ENCODE peak calls at places on chromosomes 2 and 18, in five cellular contexts. One of them, this sample, is unnamed.

GRCh38 chr18:71485578-71485977 is 1058.6 kb downstream of the CBLN2 start:
- DNase-seq in right atrium auricular region: no peak
- DNase-seq in fibroblast of the aortic adventitia: peak; percentile 82
- DNase-seq in nephron progenitor cell: no peak
- DNase-seq in AG04450: no peak
- DNase-seq in this sample: no peak

GRCh38 chr2:28970464-28971160 is 10.5 kb upstream of the TOGARAM2 start:
- DNase-seq in fibroblast of the aortic adventitia: no peak
- DNase-seq in nephron progenitor cell: no peak
- DNase-seq in right atrium auricular region: no peak
- DNase-seq in AG04450: no peak
- DNase-seq in this sample: no peak

GRCh38 chr18:77052656-77053309 is 79.8 kb downstream of the MBP start:
- DNase-seq in nephron progenitor cell: no peak
- DNase-seq in AG04450: no peak
- DNase-seq in fibroblast of the aortic adventitia: no peak
- DNase-seq in right atrium auricular region: no peak
- DNase-seq in this sample: no peak

GRCh38 chr2:33134086-33134763 is 187.5 kb downstream of the LTBP1 start:
- DNase-seq in nephron progenitor cell: no peak
- DNase-seq in right atrium auricular region: peak; percentile 89
- DNase-seq in fibroblast of the aortic adventitia: peak; percentile 99
- DNase-seq in AG04450: peak; percentile 98
- DNase-seq in this sample: peak; percentile 28

GRCh38 chr2:33304032-33304864 is 172.2 kb upstream of the RASGRP3 start:
- DNase-seq in nephron progenitor cell: no peak
- DNase-seq in fibroblast of the aortic adventitia: no peak
- DNase-seq in right atrium auricular region: no peak
- DNase-seq in AG04450: no peak
- DNase-seq in this sample: no peak

GRCh38 chr2:40450066-40450841 is 1.6 kb downstream of the SLC8A1 start:
- DNase-seq in fibroblast of the aortic adventitia: peak; percentile 56
- DNase-seq in nephron progenitor cell: no peak
- DNase-seq in right atrium auricular region: no peak
- DNase-seq in AG04450: no peak
- DNase-seq in this sample: no peak

GRCh38 chr18:23631746-23632145 is 31.0 kb downstream of the ANKRD29 start:
- DNase-seq in fibroblast of the aortic adventitia: no peak
- DNase-seq in right atrium auricular region: no peak
- DNase-seq in AG04450: no peak
- DNase-seq in nephron progenitor cell: no peak
- DNase-seq in this sample: no peak

GRCh38 chr2:96087130-96087529 is 29.2 kb downstream of the ADRA2B start:
- DNase-seq in right atrium auricular region: no peak
- DNase-seq in fibroblast of the aortic adventitia: no peak
- DNase-seq in AG04450: no peak
- DNase-seq in nephron progenitor cell: no peak
- DNase-seq in this sample: no peak

GRCh38 chr18:23259701-23260661 is 124.7 kb downstream of the CABLES1 start:
- DNase-seq in AG04450: peak; percentile 37
- DNase-seq in fibroblast of the aortic adventitia: peak; percentile 87
- DNase-seq in nephron progenitor cell: peak; percentile 85
- DNase-seq in right atrium auricular region: peak; percentile 84
- DNase-seq in this sample: no peak

GRCh38 chr2:186995092-186995491 is 146.1 kb upstream of the ZSWIM2 start:
- DNase-seq in fibroblast of the aortic adventitia: peak; percentile 68
- DNase-seq in AG04450: no peak
- DNase-seq in right atrium auricular region: no peak
- DNase-seq in nephron progenitor cell: no peak
- DNase-seq in this sample: no peak

GRCh38 chr2:172430671-172431070 is 3.3 kb downstream of the ITGA6 start:
- DNase-seq in right atrium auricular region: no peak
- DNase-seq in AG04450: no peak
- DNase-seq in fibroblast of the aortic adventitia: no peak
- DNase-seq in nephron progenitor cell: no peak
- DNase-seq in this sample: no peak

GRCh38 chr2:109403841-109404201 is 209.9 kb downstream of the SEPTIN10 start:
- DNase-seq in AG04450: no peak
- DNase-seq in right atrium auricular region: no peak
- DNase-seq in fibroblast of the aortic adventitia: no peak
- DNase-seq in nephron progenitor cell: no peak
- DNase-seq in this sample: no peak

GRCh38 chr2:128291161-128291843 is 27.4 kb downstream of the HS6ST1 start:
- DNase-seq in fibroblast of the aortic adventitia: no peak
- DNase-seq in right atrium auricular region: no peak
- DNase-seq in nephron progenitor cell: no peak
- DNase-seq in AG04450: no peak
- DNase-seq in this sample: no peak

GRCh38 chr2:109384308-109385271 is 229.2 kb downstream of the SEPTIN10 start:
- DNase-seq in nephron progenitor cell: no peak
- DNase-seq in right atrium auricular region: no peak
- DNase-seq in AG04450: no peak
- DNase-seq in fibroblast of the aortic adventitia: no peak
- DNase-seq in this sample: no peak

GRCh38 chr2:193695367-193695766 is 1500.6 kb upstream of the TMEFF2 start:
- DNase-seq in right atrium auricular region: no peak
- DNase-seq in AG04450: no peak
- DNase-seq in fibroblast of the aortic adventitia: peak; percentile 75
- DNase-seq in nephron progenitor cell: no peak
- DNase-seq in this sample: no peak

GRCh38 chr2:215973954-215974699 is 39.2 kb downstream of the MREG start:
- DNase-seq in right atrium auricular region: no peak
- DNase-seq in AG04450: no peak
- DNase-seq in fibroblast of the aortic adventitia: no peak
- DNase-seq in nephron progenitor cell: no peak
- DNase-seq in this sample: no peak

GRCh38 chr2:113160962-113161361 is 12.8 kb upstream of the PSD4 start:
- DNase-seq in nephron progenitor cell: no peak
- DNase-seq in fibroblast of the aortic adventitia: no peak
- DNase-seq in AG04450: no peak
- DNase-seq in right atrium auricular region: peak; percentile 36
- DNase-seq in this sample: no peak

GRCh38 chr2:14978836-14979235 is 346.3 kb downstream of the LRATD1 start:
- DNase-seq in AG04450: no peak
- DNase-seq in fibroblast of the aortic adventitia: no peak
- DNase-seq in nephron progenitor cell: no peak
- DNase-seq in right atrium auricular region: no peak
- DNase-seq in this sample: no peak

GRCh38 chr2:235263205-235264120 is 230.4 kb upstream of the AGAP1 start:
- DNase-seq in nephron progenitor cell: peak; percentile 14
- DNase-seq in fibroblast of the aortic adventitia: peak; percentile 63
- DNase-seq in AG04450: peak; percentile 70
- DNase-seq in right atrium auricular region: peak; percentile 94
- DNase-seq in this sample: peak; percentile 75

GRCh38 chr2:3670941-3671340 is 12.9 kb downstream of the ALLC start:
- DNase-seq in nephron progenitor cell: no peak
- DNase-seq in fibroblast of the aortic adventitia: no peak
- DNase-seq in AG04450: no peak
- DNase-seq in right atrium auricular region: peak; percentile 54
- DNase-seq in this sample: no peak

GRCh38 chr18:55587341-55588000 is 521 bp downstream of the TCF4 start:
- DNase-seq in nephron progenitor cell: peak; percentile 35
- DNase-seq in fibroblast of the aortic adventitia: peak; percentile 58
- DNase-seq in right atrium auricular region: no peak
- DNase-seq in AG04450: no peak
- DNase-seq in this sample: peak; percentile 33

GRCh38 chr18:38167623-38168022 is 602.0 kb upstream of the CELF4 start:
- DNase-seq in right atrium auricular region: no peak
- DNase-seq in nephron progenitor cell: no peak
- DNase-seq in AG04450: no peak
- DNase-seq in fibroblast of the aortic adventitia: no peak
- DNase-seq in this sample: no peak

GRCh38 chr2:147247749-147248148 is 597.1 kb upstream of the ACVR2A start:
- DNase-seq in fibroblast of the aortic adventitia: no peak
- DNase-seq in nephron progenitor cell: no peak
- DNase-seq in AG04450: no peak
- DNase-seq in right atrium auricular region: no peak
- DNase-seq in this sample: no peak

GRCh38 chr2:72862239-72862988 is 24.8 kb upstream of the SPR start:
- DNase-seq in right atrium auricular region: peak; percentile 83
- DNase-seq in AG04450: peak; percentile 75
- DNase-seq in fibroblast of the aortic adventitia: peak; percentile 91
- DNase-seq in nephron progenitor cell: peak; percentile 95
- DNase-seq in this sample: peak; percentile 82

GRCh38 chr18:75125359-75126331 is 83.3 kb downstream of the PTGR3 start:
- DNase-seq in fibroblast of the aortic adventitia: no peak
- DNase-seq in nephron progenitor cell: no peak
- DNase-seq in AG04450: no peak
- DNase-seq in right atrium auricular region: no peak
- DNase-seq in this sample: no peak

GRCh38 chr18:51038110-51038509 is 8.1 kb downstream of the SMAD4 start:
- DNase-seq in nephron progenitor cell: no peak
- DNase-seq in right atrium auricular region: no peak
- DNase-seq in fibroblast of the aortic adventitia: no peak
- DNase-seq in AG04450: no peak
- DNase-seq in this sample: no peak

GRCh38 chr2:127069003-127069402 is 38.0 kb downstream of the BIN1 start:
- DNase-seq in AG04450: no peak
- DNase-seq in right atrium auricular region: no peak
- DNase-seq in fibroblast of the aortic adventitia: no peak
- DNase-seq in nephron progenitor cell: no peak
- DNase-seq in this sample: no peak